ENCODE peak calls at places on chromosome 17, in six cellular contexts. P, K, R, U, D and O are unnamed samples.

GRCh38 chr17:77704048-77704815 is 254.3 kb upstream of the TNRC6C start:
- DNase-seq in R (peak; percentile 1), D (no peak), K (no peak), U (no peak), P (no peak), O (peak; percentile 35)

GRCh38 chr17:17231621-17232302 is 5.2 kb downstream of the FLCN start:
- DNase-seq in D (no peak), P (no peak), K (no peak), U (peak; percentile 75), R (no peak), O (no peak)

GRCh38 chr17:63530557-63531021 is 7.4 kb downstream of the KCNH6 start:
- DNase-seq in D (no peak), K (no peak), P (no peak), U (no peak), R (no peak), O (no peak)

GRCh38 chr17:3747805-3748204 is 24.1 kb downstream of the HASPIN start:
- DNase-seq in R (no peak), K (no peak), P (no peak), D (no peak), U (no peak), O (no peak)

GRCh38 chr17:16652847-16653366 is 743 bp downstream of the ZNF624 start:
- DNase-seq in R (peak; percentile 14), U (no peak), K (no peak), P (no peak), D (no peak), O (no peak)

GRCh38 chr17:18250259-18250658 is 8.3 kb downstream of the FLII start:
- DNase-seq in P (no peak), R (no peak), K (no peak), D (no peak), U (no peak), O (no peak)

GRCh38 chr17:30433514-30433913 is 43.7 kb upstream of the GOSR1 start:
- DNase-seq in U (no peak), D (peak; percentile 93), P (no peak), R (peak; percentile 94), K (no peak), O (no peak)

GRCh38 chr17:70780031-70780430 is 610.7 kb downstream of the KCNJ2 start:
- DNase-seq in R (no peak), D (peak; percentile 33), U (no peak), K (no peak), P (no peak), O (no peak)

GRCh38 chr17:77254961-77255741 is 114.4 kb downstream of the SEC14L1 start:
- DNase-seq in U (no peak), R (peak; percentile 97), D (peak; percentile 97), K (peak; percentile 85), P (no peak), O (peak; percentile 79)

GRCh38 chr17:752620-753219 is 656 bp upstream of the GEMIN4 start:
- DNase-seq in D (peak; percentile 76), P (no peak), R (peak; percentile 22), K (peak; percentile 84), U (peak; percentile 86), O (peak; percentile 85)

GRCh38 chr17:77869041-77869595 is 89.4 kb upstream of the TNRC6C start:
- DNase-seq in D (no peak), P (no peak), R (no peak), U (peak; percentile 81), K (peak; percentile 23), O (peak; percentile 55)

GRCh38 chr17:74134991-74135390 is 68.5 kb upstream of the RPL38 start:
- DNase-seq in P (no peak), R (no peak), U (no peak), K (no peak), D (no peak), O (no peak)

GRCh38 chr17:61689610-61690180 is 98.7 kb upstream of the NACA2 start:
- DNase-seq in K (no peak), D (peak; percentile 5), P (no peak), R (peak; percentile 24), U (no peak), O (no peak)

GRCh38 chr17:9750488-9750887 is 40.9 kb downstream of the DHRS7C start:
- DNase-seq in R (no peak), D (no peak), U (no peak), P (no peak), K (no peak), O (no peak)

GRCh38 chr17:45791041-45791582 is 7.0 kb downstream of the CRHR1 start:
- DNase-seq in K (peak; percentile 44), U (no peak), P (no peak), R (no peak), D (no peak), O (peak; percentile 68)

GRCh38 chr17:19010729-19011505 is 6.4 kb upstream of the FAM83G start:
- DNase-seq in K (peak; percentile 34), D (peak; percentile 50), P (no peak), R (peak; percentile 47), U (peak; percentile 33), O (no peak)

GRCh38 chr17:82468692-82469091 is 10.2 kb downstream of the NARF start:
- DNase-seq in R (peak; percentile 2), U (no peak), P (no peak), D (no peak), K (no peak), O (no peak)

GRCh38 chr17:43667506-43668438 is 6.0 kb upstream of the MEOX1 start:
- DNase-seq in R (no peak), K (no peak), P (no peak), D (peak; percentile 80), U (no peak), O (no peak)

GRCh38 chr17:78658281-78658785 is 81.1 kb upstream of the DNAH17 start:
- DNase-seq in P (no peak), D (peak; percentile 59), R (no peak), U (peak; percentile 48), K (peak; percentile 52), O (no peak)

GRCh38 chr17:50660042-50660886 is 25.6 kb downstream of the ABCC3 start:
- DNase-seq in K (peak; percentile 72), R (no peak), U (no peak), P (no peak), D (peak; percentile 69), O (peak; percentile 76)

GRCh38 chr17:55440391-55440790 is 18.8 kb upstream of the MMD start:
- DNase-seq in U (no peak), K (no peak), D (peak; percentile 29), R (no peak), P (no peak), O (no peak)

GRCh38 chr17:55435408-55435807 is 13.8 kb upstream of the MMD start:
- DNase-seq in U (no peak), D (no peak), P (no peak), K (no peak), R (no peak), O (no peak)

GRCh38 chr17:55434721-55435120 is 13.1 kb upstream of the MMD start:
- DNase-seq in R (no peak), U (no peak), P (no peak), K (no peak), D (peak; percentile 41), O (no peak)

GRCh38 chr17:55436224-55437164 is 14.9 kb upstream of the MMD start:
- DNase-seq in P (no peak), D (no peak), K (no peak), U (no peak), R (no peak), O (no peak)

GRCh38 chr17:55437165-55437605 is 15.6 kb upstream of the MMD start:
- DNase-seq in P (no peak), K (no peak), D (no peak), R (no peak), U (no peak), O (no peak)
- H3K4me3 ChIP-seq in P (no peak overlapping the region), K (no peak overlapping the region), D (no peak overlapping the region), R (no peak overlapping the region), U (no peak overlapping the region), O (no peak overlapping the region)

GRCh38 chr17:68101075-68101991 is 65.8 kb downstream of the KPNA2 start:
- DNase-seq in U (peak; percentile 98), K (peak; percentile 99), D (peak; percentile 86), P (peak; percentile 96), R (peak; percentile 93), O (peak; percentile 99)

GRCh38 chr17:68101992-68102758 is 66.6 kb downstream of the KPNA2 start:
- DNase-seq in U (no peak), P (peak; percentile 3), D (peak; percentile 30), K (no peak), R (peak; percentile 22), O (peak; percentile 75)

GRCh38 chr17:68097161-68097805 is 61.7 kb downstream of the KPNA2 start:
- DNase-seq in P (no peak), K (no peak), D (no peak), R (peak; percentile 37), U (no peak), O (no peak)

GRCh38 chr17:68103148-68103547 is 67.6 kb downstream of the KPNA2 start:
- DNase-seq in U (no peak), P (no peak), K (no peak), R (peak; percentile 7), D (no peak), O (no peak)

GRCh38 chr17:68100000-68100641 is 64.6 kb downstream of the KPNA2 start:
- DNase-seq in U (no peak), D (no peak), K (no peak), P (no peak), R (no peak), O (no peak)
- H3K27ac ChIP-seq in U (no peak overlapping the region), D (no peak overlapping the region), K (no peak overlapping the region), P (no peak overlapping the region), R (no peak overlapping the region), O (no peak overlapping the region)

GRCh38 chr17:57835333-57835900 is 14.4 kb downstream of the MRPS23 start:
- DNase-seq in K (no peak), P (no peak), U (no peak), D (no peak), R (no peak), O (no peak)

GRCh38 chr17:57839571-57839923 is 10.3 kb downstream of the MRPS23 start:
- DNase-seq in D (no peak), R (no peak), U (no peak), K (no peak), P (peak; percentile 45), O (no peak)

GRCh38 chr17:57842280-57842679 is 7.6 kb downstream of the MRPS23 start:
- DNase-seq in R (no peak), D (no peak), P (no peak), K (no peak), U (no peak), O (no peak)

GRCh38 chr17:57838453-57838852 is 11.4 kb downstream of the MRPS23 start:
- DNase-seq in R (no peak), P (no peak), D (no peak), U (no peak), K (no peak), O (no peak)

DNA sequence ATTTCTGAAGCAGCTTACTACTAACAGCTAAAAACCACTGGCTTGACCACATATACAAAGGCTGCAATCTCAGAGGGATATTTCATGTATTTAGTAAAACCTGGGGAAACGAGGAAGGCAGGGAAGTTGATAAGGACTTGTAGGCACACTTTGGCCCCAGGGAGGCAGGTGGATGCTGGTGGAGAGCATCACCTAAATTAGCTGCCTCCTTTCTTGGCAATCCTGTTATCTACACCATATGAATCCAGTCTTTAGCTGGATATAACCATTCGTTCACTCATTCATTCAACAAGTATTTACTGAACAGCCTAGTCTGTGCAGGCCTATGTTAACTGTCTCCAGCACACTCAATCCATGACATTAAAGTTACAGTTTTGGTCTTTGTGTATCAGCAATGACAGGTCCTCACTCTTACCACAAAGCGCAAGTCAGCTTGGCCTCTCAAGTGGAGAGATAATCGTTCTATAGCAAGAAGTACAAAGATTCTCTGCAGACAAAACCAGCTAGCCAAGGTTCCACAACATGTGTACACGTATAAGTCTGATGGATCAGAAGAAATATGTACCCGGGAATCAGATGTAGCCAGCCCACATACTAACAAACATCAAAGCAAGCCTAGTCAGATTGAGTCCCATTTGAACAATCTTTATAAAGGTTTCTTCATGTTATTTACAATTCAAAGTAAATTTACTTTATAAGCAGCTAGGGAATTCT is 10.8 kb downstream of the MRPS23 start:
- DNase-seq in R (no peak), D (no peak), K (no peak), U (no peak), P (peak; percentile 11), O (no peak)
- H3K4me3 ChIP-seq in R (no peak overlapping the region), D (no peak overlapping the region), K (no peak overlapping the region), U (no peak overlapping the region), P (no peak overlapping the region), O (no peak overlapping the region)

GRCh38 chr17:64984181-64984580 is 64.9 kb upstream of the LRRC37A3 start:
- DNase-seq in R (peak; percentile 62), U (no peak), K (no peak), P (no peak), D (no peak), O (no peak)
- H3K27ac ChIP-seq in R (no peak overlapping the region), U (peak overlapping the region; percentile 98), K (peak overlapping the region; percentile 90), P (no peak overlapping the region), D (no peak overlapping the region), O (no peak overlapping the region)